ENCODE peak calls at places on chromosomes 6 and 20, in nine cellular contexts. M is H9; Q is CD8-positive, alpha-beta memory T cell; A is tibial artery; H is brain microvascular endothelial cell; X is endodermal cell; W is RWPE1; N is fibroblast of lung; F is heart right ventricle. P is an unnamed sample.

GRCh38 chr6:90421656-90422055 is 125.0 kb upstream of the BACH2 start:
- DNase-seq in M (no peak), Q (no peak), A (no peak), H (no peak), X (no peak), W (no peak), N (no peak), F (no peak), P (no peak)

GRCh38 chr6:6661684-6662083 is 73.2 kb downstream of the LY86 start:
- DNase-seq in M (no peak), Q (no peak), A (peak; percentile 74), H (peak; percentile 17), X (no peak), W (peak; percentile 26), N (no peak), F (peak; percentile 87), P (no peak)

GRCh38 chr20:57106030-57106682 is 160.3 kb downstream of the BMP7 start:
- DNase-seq in M (no peak), Q (no peak), A (no peak), H (no peak), X (no peak), W (no peak), N (no peak), F (no peak), P (no peak)

GRCh38 chr20:43900496-43900895 is 14.2 kb upstream of the TOX2 start:
- DNase-seq in M (no peak), Q (no peak), A (no peak), H (no peak), X (no peak), W (no peak), N (no peak), F (no peak), P (no peak)

GRCh38 chr6:166769648-166770047 is 142.6 kb upstream of the RPS6KA2 start:
- DNase-seq in M (no peak), Q (no peak), A (no peak), H (no peak), X (peak; percentile 32), W (no peak), N (no peak), F (no peak), P (no peak)

GRCh38 chr6:3196770-3197169 is 30.7 kb downstream of the TUBB2B start:
- DNase-seq in M (no peak), Q (no peak), A (no peak), H (no peak), X (no peak), W (no peak), N (no peak), F (no peak), P (no peak)

GRCh38 chr6:166928644-166929515 is 27.5 kb downstream of the RNASET2 start:
- DNase-seq in M (no peak), Q (no peak), A (no peak), H (no peak), X (no peak), W (no peak), N (no peak), F (no peak), P (no peak)

GRCh38 chr20:32421290-32421689 is 63.2 kb downstream of the ASXL1 start:
- DNase-seq in M (no peak), Q (no peak), A (no peak), H (no peak), X (no peak), W (no peak), N (no peak), F (no peak), P (no peak)

GRCh38 chr6:155693573-155694428 is 238.2 kb upstream of the NOX3 start:
- DNase-seq in M (no peak), Q (no peak), A (no peak), H (no peak), X (no peak), W (no peak), N (no peak), F (no peak), P (no peak)

GRCh38 chr6:139829557-139829956 is 455.1 kb upstream of the CITED2 start:
- DNase-seq in M (no peak), Q (no peak), A (no peak), H (no peak), X (no peak), W (no peak), N (no peak), F (no peak), P (no peak)

GRCh38 chr6:158270389-158271127 is 41.7 kb upstream of the TULP4 start:
- DNase-seq in M (no peak), Q (no peak), A (no peak), H (no peak), X (no peak), W (no peak), N (no peak), F (peak; percentile 20), P (no peak)

GRCh38 chr6:33628401-33628964 is 7.4 kb downstream of the ITPR3 start:
- DNase-seq in M (no peak), Q (no peak), A (no peak), H (no peak), X (no peak), W (no peak), N (no peak), F (no peak), P (no peak)

GRCh38 chr20:25257130-25257529 is 9.2 kb downstream of the PYGB start:
- DNase-seq in M (peak; percentile 12), Q (no peak), A (no peak), H (no peak), X (peak; percentile 30), W (no peak), N (no peak), F (no peak), P (no peak)
- H3K27ac ChIP-seq in M (no peak overlapping the region), Q (no peak overlapping the region), A (peak overlapping the region; percentile 3), H (no peak overlapping the region), X (no peak overlapping the region), W (peak overlapping the region; percentile 52), N (no peak overlapping the region), F (peak overlapping the region; percentile 95), P (no peak overlapping the region)

GRCh38 chr6:30835576-30835975 is 48.7 kb upstream of the DDR1 start:
- DNase-seq in M (no peak), Q (no peak), A (no peak), H (no peak), X (no peak), W (no peak), N (no peak), F (no peak), P (no peak)
- H3K27ac ChIP-seq in M (no peak overlapping the region), Q (no peak overlapping the region), A (no peak overlapping the region), H (no peak overlapping the region), X (no peak overlapping the region), W (peak overlapping the region; percentile 72), N (no peak overlapping the region), F (no peak overlapping the region), P (no peak overlapping the region)

GRCh38 chr20:62236200-62236599 is 2.1 kb upstream of the OSBPL2 start:
- DNase-seq in M (no peak), Q (no peak), A (no peak), H (no peak), X (no peak), W (no peak), N (no peak), F (no peak), P (no peak)

GRCh38 chr20:62235777-62236157 is 2.6 kb upstream of the OSBPL2 start:
- DNase-seq in M (no peak), Q (no peak), A (no peak), H (no peak), X (no peak), W (no peak), N (no peak), F (no peak), P (no peak)

GRCh38 chr20:62237772-62238568 is at the start of gene OSBPL2:
- DNase-seq in M (peak; percentile 99), Q (peak; percentile 100), A (peak; percentile 99), H (peak; percentile 96), X (peak; percentile 100), W (peak; percentile 100), N (peak; percentile 95), F (peak; percentile 98), P (peak; percentile 98)

GRCh38 chr20:62236674-62236996 is 1.7 kb upstream of the OSBPL2 start:
- DNase-seq in M (peak; percentile 72), Q (no peak), A (no peak), H (no peak), X (peak; percentile 65), W (no peak), N (no peak), F (no peak), P (no peak)

DNA sequence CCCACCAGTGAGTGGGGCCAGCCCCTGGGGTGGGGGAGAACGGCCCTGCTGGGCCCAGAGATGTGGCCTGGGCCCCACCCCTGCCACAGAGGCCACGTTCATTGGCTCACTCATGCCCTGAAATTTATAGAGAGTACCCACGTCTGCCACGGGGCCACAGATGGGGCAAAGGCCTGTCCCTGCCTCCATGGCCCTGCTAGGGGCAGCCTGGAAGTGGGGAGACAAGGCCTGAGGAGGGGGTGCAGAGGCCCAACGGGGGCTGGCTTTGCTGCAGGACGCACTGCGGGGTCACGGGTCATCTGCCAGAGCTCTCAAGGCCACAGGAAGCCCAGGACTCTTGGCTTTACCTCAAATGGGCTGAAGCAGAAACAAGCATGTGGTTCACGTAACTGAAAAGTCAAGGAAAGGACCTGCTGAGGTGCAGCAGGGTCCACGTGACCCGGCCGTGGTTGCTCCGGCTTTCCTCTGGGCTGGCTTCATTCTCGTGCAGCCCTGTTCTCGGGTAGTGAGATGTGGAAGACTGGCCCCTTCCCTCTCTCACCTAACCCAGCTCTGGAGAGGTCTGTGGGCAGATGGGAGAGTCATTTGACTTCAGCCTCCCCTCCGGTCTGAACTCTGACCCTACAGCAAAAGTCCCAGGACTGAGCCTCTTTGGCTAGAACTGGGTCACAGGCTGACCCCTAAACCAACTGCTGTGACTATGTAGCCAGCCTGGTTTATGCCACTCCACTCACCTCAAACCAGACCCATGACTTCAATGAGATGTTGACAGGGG is 1.1 kb upstream of the OSBPL2 start:
- DNase-seq in M (no peak), Q (no peak), A (no peak), H (no peak), X (no peak), W (no peak), N (no peak), F (no peak), P (no peak)
- H3K27ac ChIP-seq in M (no peak overlapping the region), Q (peak overlapping the region; percentile 30), A (peak overlapping the region; percentile 34), H (no peak overlapping the region), X (peak overlapping the region; percentile 84), W (peak overlapping the region; percentile 77), N (no peak overlapping the region), F (peak overlapping the region; percentile 65), P (no peak overlapping the region)

GRCh38 chr6:49553353-49553752 is 2.9 kb downstream of the C6orf141 start:
- DNase-seq in M (no peak), Q (no peak), A (no peak), H (no peak), X (no peak), W (peak; percentile 84), N (peak; percentile 84), F (no peak), P (no peak)

GRCh38 chr6:49556429-49556837 is 6.0 kb downstream of the C6orf141 start:
- DNase-seq in M (no peak), Q (no peak), A (no peak), H (no peak), X (peak; percentile 70), W (peak; percentile 82), N (peak; percentile 91), F (no peak), P (no peak)

GRCh38 chr6:49555951-49556350 is 5.5 kb downstream of the C6orf141 start:
- DNase-seq in M (no peak), Q (no peak), A (no peak), H (no peak), X (no peak), W (no peak), N (peak; percentile 28), F (no peak), P (no peak)

GRCh38 chr6:49558233-49558632 is 7.8 kb downstream of the C6orf141 start:
- DNase-seq in M (no peak), Q (no peak), A (no peak), H (no peak), X (no peak), W (no peak), N (no peak), F (no peak), P (no peak)

GRCh38 chr6:49557177-49557576 is 6.7 kb downstream of the C6orf141 start:
- DNase-seq in M (no peak), Q (no peak), A (no peak), H (no peak), X (no peak), W (no peak), N (no peak), F (no peak), P (no peak)
- H3K27ac ChIP-seq in M (no peak overlapping the region), Q (no peak overlapping the region), A (no peak overlapping the region), H (no peak overlapping the region), X (no peak overlapping the region), W (peak overlapping the region; percentile 76), N (no peak overlapping the region), F (no peak overlapping the region), P (no peak overlapping the region)